ENCODE peak calls at places on chromosomes 12 and 14, in seven cellular contexts. One of them, this sample, is unnamed.

GRCh38 chr14:61549425-61549824 is 145.9 kb upstream of the HIF1A start:
- DNase-seq in amygdala: no peak
- DNase-seq in HFFc6: no peak
- DNase-seq in stimulated activated CD8-positive, alpha-beta memory T cell treated with anti-CD3 and anti-CD28 coated beads, Interleukin-15, amount 100 ng/mL, for 1 hour: no peak
- DNase-seq in ovary: no peak
- DNase-seq in posterior cingulate gyrus: no peak
- DNase-seq in body of pancreas: no peak
- DNase-seq in this sample: no peak

GRCh38 chr12:3520168-3520567 is 29.2 kb downstream of the PRMT8 start:
- DNase-seq in amygdala: no peak
- DNase-seq in HFFc6: no peak
- DNase-seq in body of pancreas: peak
- DNase-seq in posterior cingulate gyrus: no peak
- DNase-seq in stimulated activated CD8-positive, alpha-beta memory T cell treated with anti-CD3 and anti-CD28 coated beads, Interleukin-15, amount 100 ng/mL, for 1 hour: no peak
- DNase-seq in ovary: no peak
- DNase-seq in this sample: no peak

GRCh38 chr14:74568380-74568649 is 43.7 kb downstream of the LTBP2 start:
- DNase-seq in stimulated activated CD8-positive, alpha-beta memory T cell treated with anti-CD3 and anti-CD28 coated beads, Interleukin-15, amount 100 ng/mL, for 1 hour: no peak
- DNase-seq in posterior cingulate gyrus: no peak
- DNase-seq in body of pancreas: no peak
- DNase-seq in HFFc6: no peak
- DNase-seq in ovary: no peak
- DNase-seq in amygdala: no peak
- DNase-seq in this sample: no peak

GRCh38 chr14:100065161-100065871 is at the start of gene EVL:
- DNase-seq in HFFc6: no peak
- DNase-seq in amygdala: no peak
- DNase-seq in body of pancreas: no peak
- DNase-seq in stimulated activated CD8-positive, alpha-beta memory T cell treated with anti-CD3 and anti-CD28 coated beads, Interleukin-15, amount 100 ng/mL, for 1 hour: peak
- DNase-seq in ovary: no peak
- DNase-seq in posterior cingulate gyrus: no peak
- DNase-seq in this sample: no peak

GRCh38 chr14:92568621-92569479 is 55.3 kb downstream of the RIN3 start:
- DNase-seq in posterior cingulate gyrus: no peak
- DNase-seq in stimulated activated CD8-positive, alpha-beta memory T cell treated with anti-CD3 and anti-CD28 coated beads, Interleukin-15, amount 100 ng/mL, for 1 hour: no peak
- DNase-seq in ovary: no peak
- DNase-seq in body of pancreas: no peak
- DNase-seq in amygdala: no peak
- DNase-seq in HFFc6: no peak
- DNase-seq in this sample: peak

GRCh38 chr12:46941981-46942380 is 116.2 kb upstream of the SLC38A4 start:
- DNase-seq in amygdala: no peak
- DNase-seq in stimulated activated CD8-positive, alpha-beta memory T cell treated with anti-CD3 and anti-CD28 coated beads, Interleukin-15, amount 100 ng/mL, for 1 hour: no peak
- DNase-seq in ovary: no peak
- DNase-seq in HFFc6: no peak
- DNase-seq in posterior cingulate gyrus: no peak
- DNase-seq in body of pancreas: no peak
- DNase-seq in this sample: no peak

GRCh38 chr12:15152864-15153263 is 68.4 kb downstream of the RERG start:
- DNase-seq in posterior cingulate gyrus: no peak
- DNase-seq in body of pancreas: no peak
- DNase-seq in HFFc6: no peak
- DNase-seq in amygdala: no peak
- DNase-seq in stimulated activated CD8-positive, alpha-beta memory T cell treated with anti-CD3 and anti-CD28 coated beads, Interleukin-15, amount 100 ng/mL, for 1 hour: no peak
- DNase-seq in ovary: no peak
- DNase-seq in this sample: no peak

GRCh38 chr12:6235499-6235898 is 35.3 kb downstream of the CD9 start:
- DNase-seq in HFFc6: no peak
- DNase-seq in ovary: no peak
- DNase-seq in posterior cingulate gyrus: no peak
- DNase-seq in body of pancreas: peak
- DNase-seq in stimulated activated CD8-positive, alpha-beta memory T cell treated with anti-CD3 and anti-CD28 coated beads, Interleukin-15, amount 100 ng/mL, for 1 hour: no peak
- DNase-seq in amygdala: no peak
- DNase-seq in this sample: peak

GRCh38 chr12:43103866-43104265 is 448.1 kb downstream of the ADAMTS20 start:
- DNase-seq in posterior cingulate gyrus: no peak
- DNase-seq in HFFc6: no peak
- DNase-seq in amygdala: no peak
- DNase-seq in body of pancreas: no peak
- DNase-seq in ovary: no peak
- DNase-seq in stimulated activated CD8-positive, alpha-beta memory T cell treated with anti-CD3 and anti-CD28 coated beads, Interleukin-15, amount 100 ng/mL, for 1 hour: no peak
- DNase-seq in this sample: no peak

GRCh38 chr14:20516921-20517320 is 11.6 kb downstream of the RNASE10 start:
- DNase-seq in HFFc6: peak
- DNase-seq in amygdala: no peak
- DNase-seq in body of pancreas: no peak
- DNase-seq in stimulated activated CD8-positive, alpha-beta memory T cell treated with anti-CD3 and anti-CD28 coated beads, Interleukin-15, amount 100 ng/mL, for 1 hour: no peak
- DNase-seq in posterior cingulate gyrus: no peak
- DNase-seq in ovary: no peak
- DNase-seq in this sample: no peak

GRCh38 chr12:130747867-130748740 is 32.0 kb upstream of the RIMBP2 start:
- DNase-seq in body of pancreas: peak
- DNase-seq in posterior cingulate gyrus: peak
- DNase-seq in HFFc6: peak
- DNase-seq in ovary: peak
- DNase-seq in amygdala: peak
- DNase-seq in stimulated activated CD8-positive, alpha-beta memory T cell treated with anti-CD3 and anti-CD28 coated beads, Interleukin-15, amount 100 ng/mL, for 1 hour: peak
- DNase-seq in this sample: peak

GRCh38 chr12:25434493-25434892 is 118.6 kb downstream of the LMNTD1 start:
- DNase-seq in stimulated activated CD8-positive, alpha-beta memory T cell treated with anti-CD3 and anti-CD28 coated beads, Interleukin-15, amount 100 ng/mL, for 1 hour: no peak
- DNase-seq in body of pancreas: no peak
- DNase-seq in posterior cingulate gyrus: no peak
- DNase-seq in amygdala: no peak
- DNase-seq in ovary: no peak
- DNase-seq in HFFc6: no peak
- DNase-seq in this sample: no peak

GRCh38 chr12:54701940-54702592 is 53.9 kb upstream of the DCD start:
- DNase-seq in posterior cingulate gyrus: no peak
- DNase-seq in ovary: no peak
- DNase-seq in HFFc6: peak
- DNase-seq in amygdala: no peak
- DNase-seq in stimulated activated CD8-positive, alpha-beta memory T cell treated with anti-CD3 and anti-CD28 coated beads, Interleukin-15, amount 100 ng/mL, for 1 hour: no peak
- DNase-seq in body of pancreas: no peak
- DNase-seq in this sample: no peak

GRCh38 chr14:105951399-105951798 is 425.0 kb downstream of the TMEM121 start:
- DNase-seq in amygdala: no peak
- DNase-seq in ovary: no peak
- DNase-seq in posterior cingulate gyrus: no peak
- DNase-seq in HFFc6: no peak
- DNase-seq in body of pancreas: no peak
- DNase-seq in stimulated activated CD8-positive, alpha-beta memory T cell treated with anti-CD3 and anti-CD28 coated beads, Interleukin-15, amount 100 ng/mL, for 1 hour: no peak
- DNase-seq in this sample: no peak

GRCh38 chr12:115322275-115322674 is 638.3 kb upstream of the TBX3 start:
- DNase-seq in body of pancreas: no peak
- DNase-seq in posterior cingulate gyrus: no peak
- DNase-seq in stimulated activated CD8-positive, alpha-beta memory T cell treated with anti-CD3 and anti-CD28 coated beads, Interleukin-15, amount 100 ng/mL, for 1 hour: no peak
- DNase-seq in ovary: no peak
- DNase-seq in amygdala: no peak
- DNase-seq in HFFc6: peak
- DNase-seq in this sample: no peak

GRCh38 chr12:47302111-47302597 is 222.4 kb upstream of the AMIGO2 start:
- DNase-seq in HFFc6: no peak
- DNase-seq in amygdala: no peak
- DNase-seq in body of pancreas: no peak
- DNase-seq in stimulated activated CD8-positive, alpha-beta memory T cell treated with anti-CD3 and anti-CD28 coated beads, Interleukin-15, amount 100 ng/mL, for 1 hour: no peak
- DNase-seq in posterior cingulate gyrus: no peak
- DNase-seq in ovary: no peak
- DNase-seq in this sample: no peak

GRCh38 chr14:69711065-69711464 is 55.9 kb upstream of the SRSF5 start:
- DNase-seq in ovary: peak
- DNase-seq in body of pancreas: no peak
- DNase-seq in posterior cingulate gyrus: peak
- DNase-seq in stimulated activated CD8-positive, alpha-beta memory T cell treated with anti-CD3 and anti-CD28 coated beads, Interleukin-15, amount 100 ng/mL, for 1 hour: no peak
- DNase-seq in HFFc6: no peak
- DNase-seq in amygdala: no peak
- DNase-seq in this sample: no peak

GRCh38 chr12:103637429-103637828 is 50.4 kb downstream of the STAB2 start:
- DNase-seq in amygdala: no peak
- DNase-seq in HFFc6: no peak
- DNase-seq in body of pancreas: no peak
- DNase-seq in stimulated activated CD8-positive, alpha-beta memory T cell treated with anti-CD3 and anti-CD28 coated beads, Interleukin-15, amount 100 ng/mL, for 1 hour: no peak
- DNase-seq in posterior cingulate gyrus: no peak
- DNase-seq in ovary: no peak
- DNase-seq in this sample: no peak

GRCh38 chr14:68592948-68593347 is 199.9 kb downstream of the ZFP36L1 start:
- DNase-seq in ovary: no peak
- DNase-seq in body of pancreas: no peak
- DNase-seq in HFFc6: no peak
- DNase-seq in posterior cingulate gyrus: no peak
- DNase-seq in amygdala: no peak
- DNase-seq in stimulated activated CD8-positive, alpha-beta memory T cell treated with anti-CD3 and anti-CD28 coated beads, Interleukin-15, amount 100 ng/mL, for 1 hour: no peak
- DNase-seq in this sample: no peak

GRCh38 chr14:51735851-51736250 is 84.1 kb downstream of the FRMD6 start:
- DNase-seq in posterior cingulate gyrus: no peak
- DNase-seq in body of pancreas: no peak
- DNase-seq in stimulated activated CD8-positive, alpha-beta memory T cell treated with anti-CD3 and anti-CD28 coated beads, Interleukin-15, amount 100 ng/mL, for 1 hour: no peak
- DNase-seq in ovary: no peak
- DNase-seq in HFFc6: peak
- DNase-seq in amygdala: no peak
- DNase-seq in this sample: no peak

GRCh38 chr12:111435661-111436201 is 30.0 kb downstream of the SH2B3 start:
- DNase-seq in stimulated activated CD8-positive, alpha-beta memory T cell treated with anti-CD3 and anti-CD28 coated beads, Interleukin-15, amount 100 ng/mL, for 1 hour: no peak
- DNase-seq in HFFc6: no peak
- DNase-seq in posterior cingulate gyrus: no peak
- DNase-seq in body of pancreas: no peak
- DNase-seq in amygdala: no peak
- DNase-seq in ovary: no peak
- DNase-seq in this sample: no peak

GRCh38 chr14:29919845-29920244 is 7.8 kb downstream of the PRKD1 start:
- DNase-seq in stimulated activated CD8-positive, alpha-beta memory T cell treated with anti-CD3 and anti-CD28 coated beads, Interleukin-15, amount 100 ng/mL, for 1 hour: no peak
- DNase-seq in ovary: no peak
- DNase-seq in HFFc6: no peak
- DNase-seq in amygdala: no peak
- DNase-seq in posterior cingulate gyrus: no peak
- DNase-seq in body of pancreas: no peak
- DNase-seq in this sample: no peak

GRCh38 chr14:22479781-22480464 is 109.1 kb downstream of the DAD1 start:
- DNase-seq in amygdala: no peak
- DNase-seq in body of pancreas: no peak
- DNase-seq in HFFc6: no peak
- DNase-seq in posterior cingulate gyrus: no peak
- DNase-seq in stimulated activated CD8-positive, alpha-beta memory T cell treated with anti-CD3 and anti-CD28 coated beads, Interleukin-15, amount 100 ng/mL, for 1 hour: no peak
- DNase-seq in ovary: no peak
- DNase-seq in this sample: no peak

GRCh38 chr12:119594399-119594730 is 791 bp downstream of the TMEM233 start:
- DNase-seq in body of pancreas: no peak
- DNase-seq in stimulated activated CD8-positive, alpha-beta memory T cell treated with anti-CD3 and anti-CD28 coated beads, Interleukin-15, amount 100 ng/mL, for 1 hour: no peak
- DNase-seq in amygdala: no peak
- DNase-seq in ovary: no peak
- DNase-seq in HFFc6: no peak
- DNase-seq in posterior cingulate gyrus: no peak
- DNase-seq in this sample: no peak

GRCh38 chr12:179131-179884 is 34.6 kb downstream of the SLC6A12 start:
- DNase-seq in posterior cingulate gyrus: peak
- DNase-seq in body of pancreas: no peak
- DNase-seq in stimulated activated CD8-positive, alpha-beta memory T cell treated with anti-CD3 and anti-CD28 coated beads, Interleukin-15, amount 100 ng/mL, for 1 hour: no peak
- DNase-seq in amygdala: no peak
- DNase-seq in HFFc6: no peak
- DNase-seq in ovary: no peak
- DNase-seq in this sample: no peak

GRCh38 chr14:36661506-36662257 is at the start of gene PAX9:
- DNase-seq in HFFc6: peak
- DNase-seq in body of pancreas: peak
- DNase-seq in posterior cingulate gyrus: peak
- DNase-seq in ovary: no peak
- DNase-seq in stimulated activated CD8-positive, alpha-beta memory T cell treated with anti-CD3 and anti-CD28 coated beads, Interleukin-15, amount 100 ng/mL, for 1 hour: no peak
- DNase-seq in amygdala: no peak
- DNase-seq in this sample: peak

GRCh38 chr12:5085896-5086295 is 42.2 kb downstream of the KCNA5 start:
- DNase-seq in posterior cingulate gyrus: no peak
- DNase-seq in body of pancreas: no peak
- DNase-seq in amygdala: no peak
- DNase-seq in HFFc6: peak
- DNase-seq in ovary: no peak
- DNase-seq in stimulated activated CD8-positive, alpha-beta memory T cell treated with anti-CD3 and anti-CD28 coated beads, Interleukin-15, amount 100 ng/mL, for 1 hour: no peak
- DNase-seq in this sample: no peak

GRCh38 chr14:104885031-104885972 is 20.2 kb downstream of the CEP170B start:
- DNase-seq in posterior cingulate gyrus: peak
- DNase-seq in amygdala: no peak
- DNase-seq in body of pancreas: peak
- DNase-seq in stimulated activated CD8-positive, alpha-beta memory T cell treated with anti-CD3 and anti-CD28 coated beads, Interleukin-15, amount 100 ng/mL, for 1 hour: no peak
- DNase-seq in HFFc6: no peak
- DNase-seq in ovary: peak
- DNase-seq in this sample: no peak

GRCh38 chr14:54011001-54011400 is 54.4 kb upstream of the BMP4 start:
- DNase-seq in ovary: no peak
- DNase-seq in HFFc6: no peak
- DNase-seq in body of pancreas: no peak
- DNase-seq in posterior cingulate gyrus: no peak
- DNase-seq in stimulated activated CD8-positive, alpha-beta memory T cell treated with anti-CD3 and anti-CD28 coated beads, Interleukin-15, amount 100 ng/mL, for 1 hour: no peak
- DNase-seq in amygdala: no peak
- DNase-seq in this sample: no peak

GRCh38 chr14:105126970-105127307 is 41.6 kb downstream of the JAG2 start:
- DNase-seq in body of pancreas: no peak
- DNase-seq in ovary: no peak
- DNase-seq in posterior cingulate gyrus: no peak
- DNase-seq in amygdala: no peak
- DNase-seq in stimulated activated CD8-positive, alpha-beta memory T cell treated with anti-CD3 and anti-CD28 coated beads, Interleukin-15, amount 100 ng/mL, for 1 hour: no peak
- DNase-seq in HFFc6: no peak
- DNase-seq in this sample: peak

GRCh38 chr14:22887260-22887989 is 4.4 kb downstream of the REM2 start:
- DNase-seq in HFFc6: peak
- DNase-seq in ovary: peak
- DNase-seq in stimulated activated CD8-positive, alpha-beta memory T cell treated with anti-CD3 and anti-CD28 coated beads, Interleukin-15, amount 100 ng/mL, for 1 hour: no peak
- DNase-seq in posterior cingulate gyrus: no peak
- DNase-seq in body of pancreas: peak
- DNase-seq in amygdala: no peak
- DNase-seq in this sample: peak

GRCh38 chr12:110585231-110585799 is 2.2 kb upstream of the PPTC7 start:
- DNase-seq in posterior cingulate gyrus: no peak
- DNase-seq in HFFc6: peak
- DNase-seq in ovary: no peak
- DNase-seq in body of pancreas: peak
- DNase-seq in stimulated activated CD8-positive, alpha-beta memory T cell treated with anti-CD3 and anti-CD28 coated beads, Interleukin-15, amount 100 ng/mL, for 1 hour: no peak
- DNase-seq in amygdala: no peak
- DNase-seq in this sample: no peak

GRCh38 chr14:56422703-56423213 is 156.8 kb upstream of the TMEM260 start:
- DNase-seq in HFFc6: peak
- DNase-seq in posterior cingulate gyrus: no peak
- DNase-seq in amygdala: no peak
- DNase-seq in stimulated activated CD8-positive, alpha-beta memory T cell treated with anti-CD3 and anti-CD28 coated beads, Interleukin-15, amount 100 ng/mL, for 1 hour: no peak
- DNase-seq in body of pancreas: peak
- DNase-seq in ovary: peak
- DNase-seq in this sample: peak

GRCh38 chr12:125346361-125346760 is 281.1 kb downstream of the AACS start:
- DNase-seq in posterior cingulate gyrus: no peak
- DNase-seq in amygdala: no peak
- DNase-seq in body of pancreas: no peak
- DNase-seq in stimulated activated CD8-positive, alpha-beta memory T cell treated with anti-CD3 and anti-CD28 coated beads, Interleukin-15, amount 100 ng/mL, for 1 hour: no peak
- DNase-seq in ovary: no peak
- DNase-seq in HFFc6: no peak
- DNase-seq in this sample: no peak

GRCh38 chr14:70822706-70823185 is 13.4 kb upstream of the MAP3K9 start:
- DNase-seq in body of pancreas: no peak
- DNase-seq in HFFc6: no peak
- DNase-seq in posterior cingulate gyrus: peak
- DNase-seq in ovary: peak
- DNase-seq in amygdala: no peak
- DNase-seq in stimulated activated CD8-positive, alpha-beta memory T cell treated with anti-CD3 and anti-CD28 coated beads, Interleukin-15, amount 100 ng/mL, for 1 hour: no peak
- DNase-seq in this sample: peak

This sample was measured in testis.